ENCODE peak calls at places on chromosomes 12 and 14, in seven cellular contexts. One of them, this sample, is unnamed.
A peak's percentile ranks its signal among the peaks of the same experiment; 100 is the strongest.

GRCh38 chr12:122116707-122117535 is 38.4 kb downstream of the MLXIP start:
- DNase-seq in lower lobe of right lung: peak; percentile 39
- DNase-seq in body of pancreas: peak; percentile 49
- DNase-seq in stomach: peak; percentile 81
- DNase-seq in ovary: no peak
- DNase-seq in cardiac fibroblast: no peak
- DNase-seq in adrenal gland: no peak
- DNase-seq in this sample: no peak

GRCh38 chr14:72753044-72753710 is 140.7 kb downstream of the DPF3 start:
- DNase-seq in body of pancreas: no peak
- DNase-seq in lower lobe of right lung: no peak
- DNase-seq in ovary: no peak
- DNase-seq in stomach: peak; percentile 18
- DNase-seq in cardiac fibroblast: no peak
- DNase-seq in adrenal gland: no peak
- DNase-seq in this sample: no peak

GRCh38 chr12:5257763-5258475 is 174.0 kb upstream of the NTF3 start:
- DNase-seq in ovary: no peak
- DNase-seq in adrenal gland: no peak
- DNase-seq in cardiac fibroblast: no peak
- DNase-seq in lower lobe of right lung: no peak
- DNase-seq in stomach: no peak
- DNase-seq in body of pancreas: no peak
- DNase-seq in this sample: peak; percentile 45

GRCh38 chr14:33332497-33332896 is 393.8 kb downstream of the NPAS3 start:
- DNase-seq in adrenal gland: no peak
- DNase-seq in body of pancreas: no peak
- DNase-seq in ovary: no peak
- DNase-seq in cardiac fibroblast: no peak
- DNase-seq in lower lobe of right lung: no peak
- DNase-seq in stomach: no peak
- DNase-seq in this sample: peak; percentile 46

GRCh38 chr12:65086236-65086635 is 34.9 kb downstream of the WIF1 start:
- DNase-seq in body of pancreas: no peak
- DNase-seq in cardiac fibroblast: no peak
- DNase-seq in stomach: no peak
- DNase-seq in adrenal gland: no peak
- DNase-seq in ovary: no peak
- DNase-seq in lower lobe of right lung: no peak
- DNase-seq in this sample: no peak

GRCh38 chr12:23834076-23834475 is 115.4 kb downstream of the SOX5 start:
- DNase-seq in lower lobe of right lung: no peak
- DNase-seq in ovary: no peak
- DNase-seq in cardiac fibroblast: peak; percentile 20
- DNase-seq in adrenal gland: no peak
- DNase-seq in stomach: no peak
- DNase-seq in body of pancreas: no peak
- DNase-seq in this sample: no peak

GRCh38 chr12:107339932-107340331 is 246.6 kb upstream of the CRY1 start:
- DNase-seq in body of pancreas: no peak
- DNase-seq in adrenal gland: no peak
- DNase-seq in ovary: no peak
- DNase-seq in cardiac fibroblast: no peak
- DNase-seq in stomach: no peak
- DNase-seq in lower lobe of right lung: no peak
- DNase-seq in this sample: no peak

GRCh38 chr12:132445884-132446471 is 44.0 kb upstream of the FBRSL1 start:
- DNase-seq in adrenal gland: peak; percentile 21
- DNase-seq in ovary: peak; percentile 43
- DNase-seq in lower lobe of right lung: peak; percentile 90
- DNase-seq in cardiac fibroblast: peak; percentile 80
- DNase-seq in stomach: peak; percentile 64
- DNase-seq in body of pancreas: no peak
- DNase-seq in this sample: peak; percentile 58

GRCh38 chr12:47755655-47756562 is 2.8 kb downstream of the RAPGEF3 start:
- DNase-seq in adrenal gland: no peak
- DNase-seq in cardiac fibroblast: no peak
- DNase-seq in stomach: peak; percentile 76
- DNase-seq in body of pancreas: no peak
- DNase-seq in ovary: no peak
- DNase-seq in lower lobe of right lung: peak; percentile 62
- DNase-seq in this sample: no peak

GRCh38 chr12:53999596-54000104 is 311 bp upstream of the HOXC9 start:
- DNase-seq in ovary: peak; percentile 69
- DNase-seq in adrenal gland: peak; percentile 50
- DNase-seq in cardiac fibroblast: no peak
- DNase-seq in body of pancreas: no peak
- DNase-seq in lower lobe of right lung: no peak
- DNase-seq in stomach: no peak
- DNase-seq in this sample: peak; percentile 87

GRCh38 chr14:101408077-101408831 is 153.0 kb upstream of the DIO3 start:
- DNase-seq in lower lobe of right lung: no peak
- DNase-seq in cardiac fibroblast: peak; percentile 64
- DNase-seq in ovary: no peak
- DNase-seq in adrenal gland: no peak
- DNase-seq in stomach: no peak
- DNase-seq in body of pancreas: no peak
- DNase-seq in this sample: peak; percentile 68

GRCh38 chr14:46540986-46541385 is 110.6 kb downstream of the RPL10L start:
- DNase-seq in body of pancreas: no peak
- DNase-seq in stomach: no peak
- DNase-seq in ovary: no peak
- DNase-seq in lower lobe of right lung: no peak
- DNase-seq in adrenal gland: no peak
- DNase-seq in cardiac fibroblast: no peak
- DNase-seq in this sample: no peak

GRCh38 chr14:53295985-53296582 is 143.0 kb upstream of the DDHD1 start:
- DNase-seq in stomach: no peak
- DNase-seq in body of pancreas: no peak
- DNase-seq in lower lobe of right lung: no peak
- DNase-seq in adrenal gland: no peak
- DNase-seq in cardiac fibroblast: peak; percentile 60
- DNase-seq in ovary: no peak
- DNase-seq in this sample: peak; percentile 42

GRCh38 chr12:49543914-49544815 is 5.3 kb downstream of the KCNH3 start:
- DNase-seq in adrenal gland: no peak
- DNase-seq in stomach: no peak
- DNase-seq in ovary: no peak
- DNase-seq in cardiac fibroblast: no peak
- DNase-seq in lower lobe of right lung: peak; percentile 41
- DNase-seq in body of pancreas: no peak
- DNase-seq in this sample: no peak
- TF ChIP-seq CTCF in adrenal gland: no peak
- TF ChIP-seq CTCF in stomach: no peak
- TF ChIP-seq CTCF in ovary: no peak
- TF ChIP-seq CTCF in cardiac fibroblast: no peak
- TF ChIP-seq CTCF in lower lobe of right lung: no peak
- TF ChIP-seq CTCF in body of pancreas: no peak
- TF ChIP-seq CTCF in this sample: no peak

GRCh38 chr12:69534389-69534822 is 50.9 kb upstream of the CCT2 start:
- DNase-seq in cardiac fibroblast: peak; percentile 100
- DNase-seq in ovary: peak; percentile 57
- DNase-seq in adrenal gland: peak; percentile 67
- DNase-seq in lower lobe of right lung: peak; percentile 39
- DNase-seq in body of pancreas: peak; percentile 20
- DNase-seq in stomach: no peak
- DNase-seq in this sample: peak; percentile 99
- H3K4me3 ChIP-seq in cardiac fibroblast: peak overlapping the region; percentile 9
- H3K4me3 ChIP-seq in ovary: no peak overlapping the region
- H3K4me3 ChIP-seq in adrenal gland: no peak overlapping the region
- H3K4me3 ChIP-seq in lower lobe of right lung: no peak overlapping the region
- H3K4me3 ChIP-seq in body of pancreas: no peak overlapping the region
- H3K4me3 ChIP-seq in stomach: no peak overlapping the region
- H3K4me3 ChIP-seq in this sample: peak overlapping the region; percentile 7

DNA sequence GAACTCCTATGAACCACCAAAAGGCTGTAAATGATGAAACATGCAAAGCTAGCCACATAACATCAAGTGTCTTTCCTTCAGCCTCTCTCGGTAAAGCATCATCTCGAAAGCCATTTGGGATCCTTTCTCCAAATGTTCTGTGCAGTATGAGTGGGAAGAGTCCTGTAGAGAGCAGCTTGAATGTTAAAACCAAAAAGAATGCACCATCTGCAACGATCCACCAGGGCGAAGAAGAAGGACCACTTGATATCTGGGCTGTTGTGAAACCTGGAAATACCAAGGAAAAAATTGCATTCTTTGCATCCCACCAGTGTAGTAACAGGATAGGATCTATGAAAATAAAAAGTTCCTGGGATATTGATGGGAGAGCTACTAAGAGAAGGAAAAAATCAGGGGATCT is 61.2 kb downstream of the ATG14 start:
- DNase-seq in body of pancreas: no peak
- DNase-seq in cardiac fibroblast: no peak
- DNase-seq in ovary: no peak
- DNase-seq in stomach: no peak
- DNase-seq in adrenal gland: no peak
- DNase-seq in lower lobe of right lung: no peak
- DNase-seq in this sample: no peak
- TF ChIP-seq CTCF in body of pancreas: no peak
- TF ChIP-seq CTCF in cardiac fibroblast: no peak
- TF ChIP-seq CTCF in ovary: no peak
- TF ChIP-seq CTCF in stomach: no peak
- TF ChIP-seq CTCF in adrenal gland: no peak
- TF ChIP-seq CTCF in lower lobe of right lung: no peak
- TF ChIP-seq CTCF in this sample: no peak

DNA sequence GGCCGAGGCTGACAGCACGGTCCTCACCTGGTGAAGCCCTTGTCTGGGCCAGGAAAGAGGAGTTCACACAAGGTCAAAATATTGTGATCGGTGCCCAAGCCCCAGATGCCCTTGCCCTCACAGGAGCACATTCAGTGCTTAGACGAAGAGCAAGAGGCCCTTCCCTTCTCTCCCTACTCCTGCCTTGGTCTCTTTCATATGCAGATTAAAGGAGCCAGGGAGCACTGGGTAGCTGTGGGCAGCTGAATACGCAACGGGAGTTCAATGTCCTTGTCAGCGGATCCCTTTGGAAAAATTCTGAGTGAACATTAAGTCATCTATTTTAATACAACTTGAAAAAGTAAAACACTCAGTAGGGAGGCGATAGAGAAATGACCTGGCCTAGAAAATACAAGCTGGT is 1489.4 kb downstream of the AACS start:
- DNase-seq in stomach: no peak
- DNase-seq in body of pancreas: no peak
- DNase-seq in lower lobe of right lung: no peak
- DNase-seq in adrenal gland: no peak
- DNase-seq in ovary: no peak
- DNase-seq in cardiac fibroblast: no peak
- DNase-seq in this sample: no peak
- H3K4me3 ChIP-seq in stomach: no peak overlapping the region
- H3K4me3 ChIP-seq in body of pancreas: no peak overlapping the region
- H3K4me3 ChIP-seq in lower lobe of right lung: no peak overlapping the region
- H3K4me3 ChIP-seq in adrenal gland: no peak overlapping the region
- H3K4me3 ChIP-seq in ovary: no peak overlapping the region
- H3K4me3 ChIP-seq in cardiac fibroblast: no peak overlapping the region
- H3K4me3 ChIP-seq in this sample: no peak overlapping the region